ENCODE peak calls at places on chromosome 19, in six cellular contexts. Z is uterus, A is neural progenitor cell, F is thoracic aorta, S is stomach, K is right lobe of liver. M is an unnamed sample.

GRCh38 chr19:8206147-8207087 is 2.8 kb upstream of the CERS4 start:
- DNase-seq in Z (no peak), A (no peak), F (no peak), S (peak; percentile 57), K (no peak), M (no peak)

GRCh38 chr19:34382471-34382870 is 17.5 kb downstream of the GPI start:
- DNase-seq in Z (no peak), A (no peak), F (no peak), S (no peak), K (no peak), M (no peak)

GRCh38 chr19:16703677-16704076 is 16.0 kb upstream of the NWD1 start:
- DNase-seq in Z (no peak), A (no peak), F (no peak), S (no peak), K (no peak), M (no peak)

GRCh38 chr19:12946092-12946845 is 607 bp downstream of the RAD23A start:
- DNase-seq in Z (peak; percentile 72), A (peak; percentile 94), F (no peak), S (peak; percentile 77), K (peak; percentile 80), M (peak; percentile 65)

GRCh38 chr19:47036233-47036651 is 12.2 kb downstream of the TMEM160 start:
- DNase-seq in Z (no peak), A (peak; percentile 42), F (no peak), S (peak; percentile 54), K (no peak), M (no peak)

GRCh38 chr19:1663854-1664253 is 11.4 kb upstream of the TCF3 start:
- DNase-seq in Z (no peak), A (no peak), F (no peak), S (no peak), K (no peak), M (no peak)

GRCh38 chr19:9836021-9836420 is 903 bp downstream of the PIN1 start:
- DNase-seq in Z (no peak), A (no peak), F (no peak), S (no peak), K (no peak), M (no peak)

GRCh38 chr19:41844601-41845000 is at the start of gene LYPD4:
- DNase-seq in Z (no peak), A (no peak), F (no peak), S (no peak), K (no peak), M (no peak)

GRCh38 chr19:51127755-51128154 is 3.0 kb downstream of the SIGLEC9 start:
- DNase-seq in Z (no peak), A (no peak), F (no peak), S (no peak), K (no peak), M (no peak)

GRCh38 chr19:6976197-6976596 is 45.0 kb downstream of the MBD3L2B start:
- DNase-seq in Z (no peak), A (no peak), F (no peak), S (no peak), K (no peak), M (no peak)

GRCh38 chr19:40421468-40421778 is 4.4 kb downstream of the SERTAD1 start:
- DNase-seq in Z (no peak), A (no peak), F (no peak), S (no peak), K (no peak), M (no peak)

GRCh38 chr19:32336259-32337111 is 8.9 kb upstream of the ZNF507 start:
- DNase-seq in Z (peak; percentile 49), A (no peak), F (no peak), S (no peak), K (no peak), M (no peak)

GRCh38 chr19:6730153-6730804 is 7.1 kb downstream of the GPR108 start:
- DNase-seq in Z (peak; percentile 44), A (peak; percentile 76), F (no peak), S (peak; percentile 92), K (peak; percentile 99), M (peak; percentile 94)

GRCh38 chr19:7844951-7845350 is 14.9 kb downstream of the EVI5L start:
- DNase-seq in Z (no peak), A (no peak), F (no peak), S (no peak), K (no peak), M (no peak)

GRCh38 chr19:48975947-48976847 is 11.1 kb downstream of the FTL start:
- DNase-seq in Z (no peak), A (peak; percentile 71), F (no peak), S (no peak), K (no peak), M (no peak)

GRCh38 chr19:28426902-28427232 is 786.1 kb downstream of the UQCRFS1 start:
- DNase-seq in Z (no peak), A (peak; percentile 16), F (no peak), S (no peak), K (no peak), M (no peak)

GRCh38 chr19:3655402-3656072 is 28.9 kb upstream of the CACTIN start:
- DNase-seq in Z (peak; percentile 62), A (no peak), F (no peak), S (peak; percentile 33), K (no peak), M (no peak)

GRCh38 chr19:46347985-46348384 is 1.1 kb downstream of the PPP5C start:
- DNase-seq in Z (no peak), A (no peak), F (no peak), S (no peak), K (no peak), M (no peak)

GRCh38 chr19:6048348-6048747 is 62.0 kb downstream of the RFX2 start:
- DNase-seq in Z (peak; percentile 12), A (no peak), F (no peak), S (no peak), K (no peak), M (peak; percentile 27)

GRCh38 chr19:1846517-1847205 is 1.6 kb downstream of the REXO1 start:
- DNase-seq in Z (no peak), A (no peak), F (no peak), S (no peak), K (peak; percentile 56), M (no peak)

GRCh38 chr19:16361254-16361653 is 36.6 kb downstream of the KLF2 start:
- DNase-seq in Z (no peak), A (no peak), F (no peak), S (no peak), K (no peak), M (no peak)

GRCh38 chr19:2341987-2342386 is 13.5 kb downstream of the SPPL2B start:
- DNase-seq in Z (no peak), A (no peak), F (no peak), S (no peak), K (no peak), M (no peak)

GRCh38 chr19:3098141-3098514 is 4.0 kb downstream of the GNA11 start:
- DNase-seq in Z (no peak), A (no peak), F (no peak), S (no peak), K (no peak), M (no peak)

GRCh38 chr19:35783469-35784400 is 8.4 kb downstream of the ARHGAP33 start:
- DNase-seq in Z (no peak), A (no peak), F (no peak), S (no peak), K (no peak), M (no peak)

GRCh38 chr19:38209671-38210457 is 14.2 kb downstream of the DPF1 start:
- DNase-seq in Z (peak; percentile 86), A (peak; percentile 87), F (peak; percentile 26), S (peak; percentile 49), K (no peak), M (peak; percentile 39)

GRCh38 chr19:35090795-35091214 is 24.8 kb upstream of the FXYD3 start:
- DNase-seq in Z (no peak), A (peak; percentile 66), F (no peak), S (peak; percentile 61), K (peak; percentile 73), M (no peak)

GRCh38 chr19:51242881-51243280 is 8.0 kb upstream of the SIGLECL1 start:
- DNase-seq in Z (no peak), A (no peak), F (no peak), S (no peak), K (no peak), M (no peak)

GRCh38 chr19:7550987-7551761 is 15.7 kb downstream of the PNPLA6 start:
- DNase-seq in Z (peak; percentile 56), A (peak; percentile 97), F (no peak), S (peak; percentile 85), K (peak; percentile 88), M (peak; percentile 88)

GRCh38 chr19:11286312-11286974 is 9.5 kb upstream of the TSPAN16 start:
- DNase-seq in Z (no peak), A (no peak), F (no peak), S (no peak), K (no peak), M (no peak)

DNA sequence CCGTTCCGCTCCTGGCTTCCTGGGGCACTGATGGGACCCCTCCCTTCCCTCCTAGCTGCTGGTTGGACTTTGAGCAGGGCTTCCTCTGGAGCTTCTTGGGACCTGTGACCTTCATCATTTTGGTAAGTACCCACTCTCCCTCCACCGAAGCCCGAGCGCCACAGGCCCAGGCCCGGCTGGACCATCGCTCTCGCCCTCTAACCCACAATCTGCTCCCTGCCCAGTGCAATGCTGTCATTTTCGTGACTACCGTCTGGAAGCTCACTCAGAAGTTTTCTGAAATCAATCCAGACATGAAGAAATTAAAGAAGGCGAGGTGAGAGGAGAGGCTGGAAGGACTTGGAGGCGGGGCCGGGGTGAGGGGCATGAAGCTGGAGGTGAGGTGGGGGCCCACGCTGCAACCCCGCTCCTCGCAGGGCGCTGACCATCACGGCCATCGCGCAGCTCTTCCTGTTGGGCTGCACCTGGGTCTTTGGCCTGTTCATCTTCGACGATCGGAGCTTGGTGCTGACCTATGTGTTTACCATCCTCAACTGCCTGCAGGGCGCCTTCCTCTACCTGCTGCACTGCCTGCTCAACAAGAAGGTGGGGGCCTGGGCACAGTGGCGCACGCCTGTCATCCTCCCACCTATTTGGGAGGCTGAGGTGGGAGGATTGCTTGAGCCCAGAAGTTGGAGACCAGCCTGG is 12.4 kb downstream of the DDX39A start:
- DNase-seq in Z (no peak), A (no peak), F (no peak), S (no peak), K (no peak), M (no peak)
- H3K27ac ChIP-seq in Z (peak overlapping the region; percentile 86), A (peak overlapping the region; percentile 25), F (peak overlapping the region; percentile 71), S (peak overlapping the region; percentile 85), K (no peak overlapping the region), M (no peak overlapping the region)

GRCh38 chr19:30287259-30287658 is 84.9 kb upstream of the ZNF536 start:
- DNase-seq in Z (no peak), A (no peak), F (no peak), S (no peak), K (no peak), M (no peak)
- TF ChIP-seq CTCF in Z (no peak), A (no peak), F (no peak), S (no peak), K (no peak), M (no peak)

DNA sequence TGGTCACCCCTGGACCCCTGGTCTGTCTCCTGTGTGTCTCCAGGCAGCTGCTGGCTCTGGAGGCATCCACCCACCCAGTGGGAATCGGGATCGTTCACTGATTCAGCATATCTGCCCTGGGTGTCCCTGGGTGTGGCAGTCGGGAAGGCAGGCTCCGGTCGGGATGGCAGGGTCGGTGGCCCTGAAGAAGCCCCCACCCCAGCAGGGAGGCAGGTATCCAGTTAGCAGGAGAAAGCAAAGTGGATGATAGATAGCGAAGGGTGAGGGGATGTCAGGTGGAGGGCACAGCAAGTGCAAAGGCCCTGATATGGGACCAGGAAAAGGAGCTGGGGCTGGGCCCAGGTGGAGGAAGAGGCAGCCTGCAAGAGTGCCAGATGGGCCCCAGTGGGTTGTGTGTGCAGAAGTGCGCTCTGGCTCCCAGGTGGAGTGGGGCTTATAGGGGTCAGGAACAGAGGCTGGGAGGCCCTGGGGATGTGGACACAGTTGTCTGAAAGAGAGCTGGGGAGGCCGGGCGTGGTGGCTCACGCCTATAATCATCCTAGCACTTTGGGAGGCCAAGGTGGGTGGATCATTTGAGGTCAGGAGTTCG is 2.3 kb downstream of the SSBP4 start:
- DNase-seq in Z (no peak), A (no peak), F (no peak), S (no peak), K (no peak), M (no peak)
- H3K4me1 ChIP-seq in Z (peaks cover 31% of the 10 kb centered on the region), A (peaks cover 21% of the 10 kb centered on the region), F (peaks cover 20% of the 10 kb centered on the region), S (peaks cover 94% of the 10 kb centered on the region), K (no peaks in the 10 kb centered on the region), M (no peaks in the 10 kb centered on the region)

GRCh38 chr19:21568816-21569496 is 63.6 kb downstream of the ZNF429 start:
- DNase-seq in Z (peak; percentile 83), A (no peak), F (peak; percentile 39), S (peak; percentile 83), K (peak; percentile 87), M (peak; percentile 83)
- H3K27ac ChIP-seq in Z (peak overlapping the region; percentile 45), A (no peak overlapping the region), F (peak overlapping the region; percentile 48), S (peak overlapping the region; percentile 84), K (peak overlapping the region; percentile 15), M (peak overlapping the region; percentile 75)

M was measured in lung.